ENCODE peak calls at places on chromosomes 7 and 10, in four cellular contexts. U, S, L and J are unnamed samples.

GRCh38 chr7:36278767-36279171 is 110.9 kb upstream of the ANLN start:
- DNase-seq in S (peak; percentile 53), L (no peak), U (no peak), J (no peak)

GRCh38 chr7:92698237-92698841 is 108.1 kb upstream of the FAM133B start:
- DNase-seq in S (no peak), L (peak; percentile 79), U (no peak), J (peak; percentile 33)

GRCh38 chr7:112891698-112892097 is 101.5 kb upstream of the TMEM168 start:
- DNase-seq in L (no peak), S (no peak), U (no peak), J (no peak)

GRCh38 chr7:87013841-87014191 is 45.6 kb downstream of the ELAPOR2 start:
- DNase-seq in L (no peak), U (no peak), S (no peak), J (no peak)

GRCh38 chr7:133512560-133512959 is 259.7 kb downstream of the EXOC4 start:
- DNase-seq in S (no peak), L (no peak), U (no peak), J (no peak)

GRCh38 chr10:110184363-110184762 is 23.0 kb upstream of the MXI1 start:
- DNase-seq in S (no peak), U (no peak), L (no peak), J (no peak)

GRCh38 chr7:106064329-106064728 is 47.8 kb downstream of the SYPL1 start:
- DNase-seq in U (peak; percentile 75), S (no peak), L (peak; percentile 48), J (no peak)

GRCh38 chr10:71431945-71432905 is 35.5 kb downstream of the CDH23 start:
- DNase-seq in L (peak; percentile 18), S (no peak), U (no peak), J (no peak)

GRCh38 chr10:119306964-119307363 is 99.6 kb downstream of the GRK5 start:
- DNase-seq in S (no peak), U (no peak), L (no peak), J (no peak)

GRCh38 chr10:71035511-71036278 is 147.3 kb upstream of the PCBD1 start:
- DNase-seq in U (no peak), L (no peak), S (peak; percentile 29), J (no peak)

GRCh38 chr7:27137603-27138410 is 5.7 kb downstream of the HOXA5 start:
- DNase-seq in L (no peak), U (no peak), S (no peak), J (no peak)

GRCh38 chr7:27868117-27868516 is 128.2 kb downstream of the TAX1BP1 start:
- DNase-seq in S (no peak), U (no peak), L (no peak), J (no peak)

GRCh38 chr7:3912291-3912690 is 611.2 kb downstream of the SDK1 start:
- DNase-seq in S (no peak), U (no peak), L (no peak), J (no peak)

GRCh38 chr10:98460837-98461499 is 14.2 kb upstream of the HPS1 start:
- DNase-seq in S (no peak), U (no peak), L (peak; percentile 92), J (no peak)

DNA sequence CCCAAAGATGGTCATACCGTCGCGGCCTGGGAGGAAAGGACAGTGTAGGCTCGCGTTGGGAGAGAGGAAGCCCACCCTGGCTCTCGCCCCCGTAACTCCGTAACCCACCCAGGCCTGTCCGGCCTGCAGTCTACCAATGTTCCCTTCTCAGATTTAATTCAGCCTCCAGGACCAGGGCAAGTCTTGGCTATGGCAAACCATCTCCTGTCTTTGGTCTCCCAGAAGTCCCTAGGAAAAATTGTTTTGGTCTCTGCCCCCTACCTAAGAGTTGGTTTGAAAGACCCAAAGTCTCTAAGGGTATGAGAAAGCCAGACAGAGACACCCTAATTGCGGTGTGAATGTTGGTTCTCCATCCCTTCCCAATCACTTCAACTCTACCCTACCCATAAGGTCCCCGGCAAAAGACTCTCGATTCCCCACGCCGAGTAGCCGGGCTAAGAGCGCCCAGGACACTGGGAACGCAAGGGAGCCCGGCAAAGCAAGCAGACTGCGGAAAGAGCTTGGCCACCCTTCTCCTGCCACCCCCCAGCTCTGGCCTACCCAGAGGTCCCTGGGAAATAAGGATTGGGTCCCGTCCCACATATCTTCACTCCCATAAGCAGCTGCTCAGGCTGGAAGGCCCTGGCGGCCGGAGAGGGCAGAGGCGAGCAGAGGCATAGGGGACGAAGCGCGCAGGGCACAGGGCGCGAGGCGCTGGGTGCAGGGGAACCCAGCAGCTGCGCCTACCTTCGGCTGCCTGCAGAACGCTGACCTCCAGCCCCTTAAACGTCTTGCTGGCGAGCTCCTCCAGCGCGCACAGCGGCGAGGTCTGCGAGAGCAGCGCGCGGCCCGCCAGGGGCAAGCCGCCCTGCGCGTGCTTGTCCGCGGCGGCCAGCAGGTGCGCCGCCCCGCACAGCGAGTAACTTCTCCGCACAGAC is 1.2 kb downstream of the LBX1 start:
- DNase-seq in S (no peak), L (no peak), U (no peak), J (no peak)
- TF ChIP-seq CTCF in S (no peak), L (no peak), U (no peak), J (no peak)

GRCh38 chr7:156073366-156074052 is 261.2 kb upstream of the SHH start:
- DNase-seq in L (no peak), S (no peak), U (no peak), J (no peak)

GRCh38 chr7:156079156-156079555 is 266.9 kb upstream of the SHH start:
- DNase-seq in S (peak; percentile 48), U (no peak), L (no peak), J (no peak)

GRCh38 chr7:156074084-156074483 is 261.8 kb upstream of the SHH start:
- DNase-seq in S (no peak), L (no peak), U (no peak), J (no peak)

GRCh38 chr7:156071612-156072011 is 259.3 kb upstream of the SHH start:
- DNase-seq in L (no peak), U (no peak), S (peak; percentile 53), J (no peak)

DNA sequence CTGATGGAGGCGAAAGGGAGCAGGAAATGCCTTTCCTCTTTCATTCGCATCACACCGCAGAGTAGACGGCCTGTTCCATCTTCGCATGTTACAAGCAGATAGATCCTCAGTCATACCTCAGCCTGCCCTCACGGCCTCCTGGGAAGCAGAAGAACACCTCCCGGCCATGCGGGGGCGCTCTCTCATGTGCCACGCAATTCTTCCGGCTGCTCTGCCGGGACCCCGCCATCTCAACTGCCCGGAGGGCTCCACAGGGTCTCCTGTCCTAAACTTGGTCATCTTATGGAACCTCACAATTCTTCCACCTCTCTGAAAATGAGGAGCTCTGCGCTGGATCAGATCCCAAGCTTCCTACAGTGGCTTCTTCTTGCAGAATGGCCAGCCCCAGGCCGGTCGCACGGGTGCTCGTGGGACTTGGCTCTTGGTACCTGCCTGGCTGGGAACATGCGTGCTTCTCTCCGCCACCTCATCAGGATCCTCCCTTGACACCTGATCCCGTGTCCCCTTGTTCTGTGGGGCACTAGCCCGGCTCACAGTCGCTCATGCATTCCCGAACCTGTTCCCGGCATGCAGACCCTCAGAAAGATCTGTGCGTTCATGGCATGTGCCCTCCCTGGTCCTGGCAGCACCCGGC is 262.8 kb upstream of the SHH start:
- DNase-seq in U (no peak), S (no peak), L (no peak), J (no peak)
- TF ChIP-seq CTCF in U (peak; percentile 41), S (no peak), L (no peak), J (no peak)

DNA sequence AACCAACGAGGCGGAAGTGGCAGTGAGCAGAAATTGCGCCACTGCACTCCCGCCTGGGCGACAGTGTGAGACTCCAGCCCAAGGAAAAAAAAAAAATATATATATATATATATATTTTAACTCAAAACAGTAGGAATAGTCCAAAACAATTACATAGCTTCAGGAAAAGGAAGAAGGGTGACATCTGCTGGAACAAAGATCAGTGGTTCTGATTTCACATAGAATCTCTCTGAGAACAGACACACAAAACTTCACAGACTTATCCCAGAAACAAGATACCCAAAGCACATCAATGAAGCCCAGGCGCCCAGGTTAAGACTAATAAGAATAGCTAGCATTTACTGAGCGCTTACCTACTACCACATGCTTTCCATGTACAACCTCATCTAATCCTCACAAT is 45.0 kb downstream of the DNMBP start:
- DNase-seq in L (no peak), U (no peak), S (no peak), J (no peak)
- TF ChIP-seq CTCF in L (no peak), U (no peak), S (no peak), J (peak; percentile 11)

GRCh38 chr7:122885583-122886356 is 490 bp downstream of the CADPS2 start:
- DNase-seq in U (no peak), S (peak; percentile 66), L (peak; percentile 78), J (peak; percentile 45)
- TF ChIP-seq CTCF in U (no peak), S (no peak), L (peak; percentile 16), J (peak; percentile 43)

DNA sequence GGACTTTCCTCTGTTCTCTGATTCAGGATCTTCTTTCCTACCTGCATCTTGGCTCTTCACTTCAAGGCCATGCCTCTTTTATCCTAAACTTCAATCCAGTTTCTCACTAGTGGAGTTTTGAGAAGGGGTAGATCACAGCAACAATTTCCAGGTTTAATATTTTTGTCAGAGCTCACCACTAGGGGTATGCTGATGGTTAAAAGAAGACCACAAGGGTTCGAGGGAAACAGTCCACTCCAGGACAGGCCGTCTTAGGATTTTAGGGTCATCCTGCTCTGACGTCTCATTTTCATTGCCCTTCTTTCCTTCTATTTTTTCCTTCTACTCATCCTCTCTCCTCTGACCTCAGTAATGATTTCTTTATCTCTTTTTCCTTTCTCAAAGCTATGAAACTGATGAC is 11.3 kb downstream of the STAG3 start:
- DNase-seq in L (no peak), U (peak; percentile 61), S (no peak), J (no peak)
- TF ChIP-seq CTCF in L (no peak), U (peak; percentile 76), S (no peak), J (no peak)

GRCh38 chr10:73414230-73414981 is 548 bp upstream of the ANXA7 start:
- DNase-seq in L (no peak), S (no peak), U (no peak), J (no peak)
- TF ChIP-seq CTCF in L (peak; percentile 2), S (peak; percentile 29), U (peak; percentile 54), J (no peak)

DNA sequence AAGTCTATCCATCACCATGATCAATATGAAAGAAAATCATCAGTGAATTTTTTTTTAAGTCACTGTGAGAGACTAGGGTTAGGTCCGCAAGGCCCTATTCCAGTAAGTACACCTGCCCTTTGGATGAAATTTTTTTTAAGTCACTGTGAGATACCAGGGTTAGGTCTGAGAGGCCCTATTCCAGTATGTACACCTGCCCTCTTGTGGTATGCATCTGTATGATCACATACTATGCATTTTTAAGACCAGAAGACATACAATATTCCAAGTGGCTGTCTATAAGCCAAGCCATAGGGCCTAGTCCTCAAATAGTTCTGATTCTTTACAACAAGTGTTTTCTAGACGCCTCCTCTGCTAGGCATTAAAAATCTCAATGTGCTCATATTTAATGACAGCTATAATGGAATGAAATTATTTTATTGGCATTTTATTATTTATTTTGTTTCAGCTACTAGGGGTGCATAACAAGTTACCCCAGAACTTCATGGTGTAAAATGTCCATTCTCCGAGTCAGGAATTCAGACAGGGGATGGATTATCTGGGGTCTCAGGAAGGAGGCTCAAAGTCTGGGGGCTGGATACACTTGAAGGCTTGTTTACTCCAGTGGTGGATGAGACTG is 53.1 kb downstream of the TEX36 start:
- DNase-seq in S (no peak), U (peak; percentile 49), L (no peak), J (no peak)
- TF ChIP-seq CTCF in S (no peak), U (peak; percentile 79), L (no peak), J (peak; percentile 28)